ENCODE peak calls at places on chromosomes 7 and 10, in nine cellular contexts. P is AG04450; R is PC-9; T is gastrocnemius medialis; B is cardiac muscle cell; H is iPS DF 6.9; M is heart left ventricle; G is fibroblast of the aortic adventitia; S is CD4-positive, alpha-beta memory T cell. Y is an unnamed sample.

GRCh38 chr7:49803812-49804211 is 30.4 kb downstream of the VWC2 start:
- DNase-seq in P (no peak), R (no peak), T (no peak), B (no peak), H (no peak), M (no peak), G (no peak), S (no peak), Y (no peak)

GRCh38 chr7:72444023-72444776 is 32.1 kb upstream of the CALN1 start:
- DNase-seq in P (no peak), R (no peak), T (no peak), B (no peak), H (no peak), M (no peak), G (no peak), S (no peak), Y (no peak)

GRCh38 chr10:30848396-30849032 is 183.2 kb downstream of the ZNF438 start:
- DNase-seq in P (no peak), R (no peak), T (no peak), B (no peak), H (no peak), M (no peak), G (no peak), S (no peak), Y (no peak)

GRCh38 chr10:129949411-129950335 is 14.4 kb downstream of the EBF3 start:
- DNase-seq in P (no peak), R (no peak), T (peak), B (peak), H (no peak), M (peak), G (peak), S (no peak), Y (no peak)

GRCh38 chr10:105718207-105718995 is 1077.3 kb downstream of the SORCS3 start:
- DNase-seq in P (no peak), R (no peak), T (no peak), B (no peak), H (no peak), M (no peak), G (no peak), S (no peak), Y (no peak)

GRCh38 chr7:31408120-31408729 is 67.7 kb upstream of the NEUROD6 start:
- DNase-seq in P (no peak), R (peak), T (no peak), B (no peak), H (no peak), M (no peak), G (peak), S (no peak), Y (peak)

GRCh38 chr7:103447073-103447960 is 1.3 kb upstream of the SLC26A5 start:
- DNase-seq in P (peak), R (no peak), T (no peak), B (peak), H (peak), M (no peak), G (peak), S (peak), Y (peak)

GRCh38 chr7:5284304-5285281 is 1.9 kb downstream of the SLC29A4 start:
- DNase-seq in P (no peak), R (peak), T (no peak), B (peak), H (no peak), M (peak), G (no peak), S (no peak), Y (no peak)

GRCh38 chr7:156820445-156821063 is 72.4 kb downstream of the LMBR1 start:
- DNase-seq in P (no peak), R (no peak), T (no peak), B (no peak), H (no peak), M (no peak), G (no peak), S (no peak), Y (no peak)

GRCh38 chr7:41732279-41733062 is 29.6 kb upstream of the INHBA start:
- DNase-seq in P (no peak), R (no peak), T (no peak), B (no peak), H (no peak), M (no peak), G (peak), S (no peak), Y (no peak)

GRCh38 chr7:151363182-151363581 is 21.6 kb downstream of the NUB1 start:
- DNase-seq in P (no peak), R (no peak), T (no peak), B (no peak), H (no peak), M (no peak), G (no peak), S (no peak), Y (no peak)

GRCh38 chr10:85826377-85826776 is 540.2 kb downstream of the GRID1 start:
- DNase-seq in P (no peak), R (no peak), T (no peak), B (no peak), H (no peak), M (no peak), G (no peak), S (no peak), Y (no peak)

GRCh38 chr10:15684768-15685167 is 35.0 kb downstream of the ITGA8 start:
- DNase-seq in P (no peak), R (no peak), T (no peak), B (no peak), H (no peak), M (no peak), G (no peak), S (no peak), Y (no peak)

GRCh38 chr7:107043916-107044346 is 574 bp upstream of the PRKAR2B start:
- DNase-seq in P (no peak), R (no peak), T (no peak), B (no peak), H (no peak), M (no peak), G (peak), S (no peak), Y (no peak)

GRCh38 chr7:33412336-33412735 is 283.0 kb downstream of the BBS9 start:
- DNase-seq in P (no peak), R (no peak), T (no peak), B (peak), H (no peak), M (no peak), G (no peak), S (no peak), Y (no peak)

GRCh38 chr10:132058793-132059759 is 6.7 kb upstream of the JAKMIP3 start:
- DNase-seq in P (no peak), R (no peak), T (no peak), B (no peak), H (no peak), M (no peak), G (no peak), S (no peak), Y (no peak)

GRCh38 chr7:85693326-85693725 is 506.5 kb upstream of the SEMA3D start:
- DNase-seq in P (no peak), R (no peak), T (no peak), B (no peak), H (no peak), M (no peak), G (no peak), S (no peak), Y (no peak)

GRCh38 chr10:70381491-70382421 is 669 bp downstream of the LRRC20 start:
- DNase-seq in P (no peak), R (no peak), T (peak), B (peak), H (no peak), M (peak), G (peak), S (no peak), Y (no peak)

GRCh38 chr7:3861941-3862340 is 560.9 kb downstream of the SDK1 start:
- DNase-seq in P (peak), R (no peak), T (peak), B (no peak), H (no peak), M (peak), G (peak), S (no peak), Y (peak)

GRCh38 chr7:149830997-149831729 is 7.0 kb upstream of the ZNF862 start:
- DNase-seq in P (no peak), R (no peak), T (no peak), B (peak), H (no peak), M (peak), G (no peak), S (no peak), Y (no peak)

GRCh38 chr10:129589546-129589945 is 122.5 kb downstream of the MGMT start:
- DNase-seq in P (no peak), R (no peak), T (no peak), B (no peak), H (no peak), M (no peak), G (no peak), S (no peak), Y (no peak)

GRCh38 chr7:50665403-50666123 is 100.4 kb upstream of the DDC start:
- DNase-seq in P (no peak), R (no peak), T (no peak), B (no peak), H (no peak), M (peak), G (peak), S (no peak), Y (peak)

GRCh38 chr10:76403876-76404275 is 972.5 kb downstream of the LRMDA start:
- DNase-seq in P (no peak), R (peak), T (no peak), B (no peak), H (no peak), M (no peak), G (peak), S (no peak), Y (no peak)

GRCh38 chr10:4498763-4499251 is 327.2 kb upstream of the AKR1E2 start:
- DNase-seq in P (peak), R (no peak), T (peak), B (peak), H (no peak), M (no peak), G (peak), S (no peak), Y (peak)

GRCh38 chr10:77837248-77837924 is 89.2 kb downstream of the DLG5 start:
- DNase-seq in P (peak), R (no peak), T (no peak), B (peak), H (peak), M (no peak), G (no peak), S (peak), Y (peak)

GRCh38 chr10:72263613-72264241 is 10.0 kb upstream of the DDIT4 start:
- DNase-seq in P (no peak), R (peak), T (no peak), B (no peak), H (no peak), M (no peak), G (no peak), S (peak), Y (no peak)

GRCh38 chr7:116521046-116521664 is 3.7 kb upstream of the CAV1 start:
- DNase-seq in P (no peak), R (no peak), T (no peak), B (no peak), H (no peak), M (no peak), G (no peak), S (no peak), Y (no peak)

GRCh38 chr10:52486840-52487611 is 172.9 kb downstream of the DKK1 start:
- DNase-seq in P (peak), R (peak), T (no peak), B (no peak), H (no peak), M (no peak), G (peak), S (no peak), Y (peak)

GRCh38 chr10:13721486-13721885 is 134.7 kb downstream of the PRPF18 start:
- DNase-seq in P (no peak), R (no peak), T (no peak), B (no peak), H (no peak), M (no peak), G (no peak), S (no peak), Y (no peak)

GRCh38 chr10:16777473-16778370 is 39.5 kb downstream of the RSU1 start:
- DNase-seq in P (peak), R (no peak), T (no peak), B (peak), H (peak), M (peak), G (peak), S (peak), Y (peak)

GRCh38 chr7:128406147-128406985 is 3.4 kb downstream of the IMPDH1 start:
- DNase-seq in P (no peak), R (peak), T (no peak), B (no peak), H (no peak), M (no peak), G (no peak), S (no peak), Y (no peak)

GRCh38 chr10:78035437-78035836 is 1.8 kb downstream of the RPS24 start:
- DNase-seq in P (no peak), R (no peak), T (no peak), B (no peak), H (no peak), M (no peak), G (no peak), S (no peak), Y (no peak)

GRCh38 chr10:78028438-78029293 is 649 bp downstream of the POLR3A start:
- DNase-seq in P (no peak), R (peak), T (peak), B (peak), H (no peak), M (no peak), G (peak), S (peak), Y (no peak)

GRCh38 chr10:30433286-30433778 is 652 bp upstream of the MAP3K8 start:
- DNase-seq in P (no peak), R (peak), T (peak), B (peak), H (no peak), M (peak), G (peak), S (peak), Y (no peak)

GRCh38 chr10:8049151-8049873 is 5.2 kb upstream of the GATA3 start:
- DNase-seq in P (no peak), R (peak), T (no peak), B (no peak), H (no peak), M (no peak), G (no peak), S (no peak), Y (no peak)
- H3K4me3 ChIP-seq in P (no peak), R (peak), T (peak), B (peak), H (peak), M (peak), G (peak), S (peak), Y (no peak)

GRCh38 chr7:100892364-100893317 is 3.0 kb downstream of the ACHE start:
- DNase-seq in P (no peak), R (no peak), T (no peak), B (no peak), H (no peak), M (no peak), G (no peak), S (no peak), Y (no peak)

GRCh38 chr7:100894860-100895700 is 608 bp downstream of the ACHE start:
- DNase-seq in P (no peak), R (no peak), T (no peak), B (peak), H (no peak), M (no peak), G (no peak), S (peak), Y (no peak)

GRCh38 chr7:100895701-100895955 is at the start of gene ACHE:
- DNase-seq in P (no peak), R (no peak), T (no peak), B (peak), H (no peak), M (no peak), G (no peak), S (no peak), Y (no peak)

GRCh38 chr7:100893318-100893895 is 2.3 kb downstream of the ACHE start:
- DNase-seq in P (no peak), R (no peak), T (no peak), B (no peak), H (no peak), M (no peak), G (no peak), S (no peak), Y (no peak)

DNA sequence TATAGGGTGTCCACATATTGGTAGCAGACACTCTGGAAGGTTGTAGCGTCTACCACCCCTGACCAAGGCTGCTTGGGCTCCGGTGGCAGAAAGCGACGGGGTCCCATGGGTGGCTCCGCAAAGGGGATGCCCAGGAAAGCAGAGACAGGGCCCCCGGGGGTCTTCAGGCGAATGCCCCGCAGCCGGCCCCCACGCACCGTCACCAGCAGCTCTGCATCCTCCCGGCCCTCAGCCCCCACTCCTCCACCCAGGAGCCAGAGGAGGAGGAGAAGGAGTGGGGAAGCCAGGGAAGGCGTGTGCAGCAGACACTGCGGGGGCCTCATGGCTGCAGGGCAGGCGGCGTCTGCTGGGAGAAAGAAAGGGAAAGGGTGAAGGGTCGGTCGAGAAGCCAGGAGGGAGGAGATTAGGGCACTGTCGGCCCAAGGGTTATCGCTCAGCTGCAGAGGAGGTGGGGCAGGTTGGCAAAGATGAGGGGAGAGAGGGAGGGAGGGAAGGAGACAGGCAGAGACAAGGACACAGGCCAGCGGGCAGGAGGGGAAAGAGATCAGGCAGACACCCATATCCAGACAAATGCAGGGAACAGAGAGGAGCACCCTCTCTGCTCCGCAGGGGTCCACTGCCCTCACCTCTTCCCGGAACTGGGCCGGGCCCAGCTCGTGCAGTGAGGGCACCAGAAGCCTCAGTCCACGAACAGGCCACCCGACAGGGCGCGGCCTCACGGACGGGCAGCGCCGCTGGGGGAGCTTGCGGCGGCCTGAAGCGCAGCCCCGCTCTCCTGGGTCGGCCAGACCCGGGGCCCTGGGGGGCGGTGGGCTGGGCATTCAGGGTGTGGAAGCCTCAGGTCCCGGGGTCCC is 1.6 kb downstream of the ACHE start:
- DNase-seq in P (no peak), R (no peak), T (no peak), B (no peak), H (no peak), M (no peak), G (no peak), S (no peak), Y (no peak)
- H3K4me3 ChIP-seq in P (no peak), R (no peak), T (peak), B (peak), H (peak), M (no peak), G (no peak), S (no peak), Y (peak)

GRCh38 chr7:15682751-15683150 is 3.7 kb downstream of the MEOX2 start:
- DNase-seq in P (no peak), R (no peak), T (no peak), B (no peak), H (no peak), M (no peak), G (no peak), S (no peak), Y (no peak)
- H3K4me3 ChIP-seq in P (no peak), R (no peak), T (peak), B (no peak), H (no peak), M (peak), G (no peak), S (no peak), Y (peak)

GRCh38 chr10:62057872-62058271 is 156.4 kb downstream of the ARID5B start:
- DNase-seq in P (no peak), R (no peak), T (no peak), B (no peak), H (no peak), M (no peak), G (no peak), S (no peak), Y (no peak)
- H3K4me3 ChIP-seq in P (peak), R (no peak), T (peak), B (no peak), H (no peak), M (no peak), G (peak), S (no peak), Y (no peak)

DNA sequence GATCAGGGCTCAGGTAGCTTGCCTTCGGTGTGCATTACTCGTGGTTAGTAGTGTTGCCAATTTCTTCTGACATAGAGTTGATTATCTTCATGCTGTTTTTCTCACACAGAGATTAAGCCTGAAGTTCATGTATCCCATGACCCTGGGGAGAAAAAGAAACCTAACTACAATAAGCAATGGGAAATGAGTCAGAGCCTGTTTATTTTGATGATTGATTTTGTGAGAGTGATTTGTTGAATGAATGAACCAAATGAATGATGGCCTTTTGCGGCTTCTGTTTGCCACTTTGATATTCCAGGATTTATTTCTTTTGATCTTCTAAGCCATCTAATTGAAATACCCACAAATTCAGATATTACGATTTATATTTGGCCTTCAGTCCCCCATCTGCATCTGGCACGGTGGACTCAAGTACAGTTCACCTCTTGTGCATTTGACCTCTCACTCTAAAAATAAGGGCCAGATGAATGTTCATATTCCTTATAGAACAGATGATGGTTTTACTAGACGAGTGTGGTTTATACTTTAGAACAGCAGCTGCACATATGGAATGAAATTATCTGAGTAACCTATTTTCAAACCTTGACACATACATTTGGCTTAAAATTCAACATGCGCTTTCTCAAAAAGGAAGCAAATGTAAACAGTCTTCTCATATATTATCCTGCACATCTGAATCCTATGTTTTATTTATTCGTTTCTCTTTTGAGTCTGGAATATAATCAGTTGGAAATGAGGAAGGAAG is 110.8 kb downstream of the PLCE1 start:
- DNase-seq in P (no peak), R (no peak), T (no peak), B (no peak), H (no peak), M (no peak), G (no peak), S (no peak), Y (no peak)
- H3K4me3 ChIP-seq in P (no peak), R (no peak), T (no peak), B (no peak), H (no peak), M (no peak), G (no peak), S (no peak), Y (no peak)

GRCh38 chr7:823639-824038 is 8.6 kb upstream of the SUN1 start:
- DNase-seq in P (no peak), R (no peak), T (no peak), B (no peak), H (no peak), M (no peak), G (no peak), S (no peak), Y (no peak)

GRCh38 chr7:826230-826905 is 5.9 kb upstream of the SUN1 start:
- DNase-seq in P (no peak), R (no peak), T (no peak), B (no peak), H (no peak), M (no peak), G (no peak), S (no peak), Y (no peak)

GRCh38 chr7:825386-825785 is 6.9 kb upstream of the SUN1 start:
- DNase-seq in P (no peak), R (no peak), T (no peak), B (no peak), H (no peak), M (no peak), G (peak), S (no peak), Y (no peak)

GRCh38 chr7:824106-824505 is 8.2 kb upstream of the SUN1 start:
- DNase-seq in P (no peak), R (no peak), T (no peak), B (no peak), H (no peak), M (no peak), G (no peak), S (no peak), Y (no peak)

DNA sequence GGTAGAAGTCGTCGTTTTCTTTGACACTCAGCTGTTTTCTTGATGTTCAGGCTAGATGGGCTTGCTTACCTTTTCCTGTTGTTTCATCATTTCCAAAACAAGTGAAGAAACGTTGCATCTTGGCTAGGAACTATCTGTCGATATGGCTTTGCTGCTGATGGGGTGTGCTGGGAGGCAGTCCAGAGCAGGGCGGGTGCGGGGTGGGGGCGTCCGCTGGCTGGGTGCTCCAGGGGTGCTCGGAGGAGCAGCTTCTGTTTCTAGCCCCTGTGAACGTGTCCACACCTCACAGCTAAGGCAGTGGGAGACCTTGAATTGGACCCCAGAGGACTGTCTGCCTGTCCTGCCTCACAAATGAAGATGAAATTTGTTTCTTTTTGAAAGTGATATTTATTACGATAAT is 7.6 kb upstream of the SUN1 start:
- DNase-seq in P (no peak), R (no peak), T (no peak), B (no peak), H (no peak), M (no peak), G (no peak), S (no peak), Y (no peak)
- H3K4me3 ChIP-seq in P (no peak), R (no peak), T (no peak), B (no peak), H (no peak), M (peak), G (peak), S (no peak), Y (no peak)

GRCh38 chr10:74585231-74586087 is 240.9 kb upstream of the KAT6B start:
- DNase-seq in P (no peak), R (no peak), T (no peak), B (no peak), H (no peak), M (no peak), G (no peak), S (peak), Y (no peak)
- H3K4me3 ChIP-seq in P (no peak), R (no peak), T (peak), B (no peak), H (no peak), M (no peak), G (no peak), S (peak), Y (no peak)

Y was measured in skeletal muscle cell.